ENCODE peak calls at places on chromosomes 3 and 15, in seven cellular contexts. K, F, U, W, N, H and Y are unnamed samples.

GRCh38 chr15:76773234-76773633 is 131.9 kb downstream of the SCAPER start:
- DNase-seq in N (no peak), F (no peak), K (no peak), U (no peak), W (no peak), H (no peak), Y (no peak)

GRCh38 chr3:152298393-152299242 is 29.9 kb downstream of the MBNL1 start:
- DNase-seq in W (peak; percentile 66), N (peak; percentile 99), H (peak; percentile 83), F (peak; percentile 98), U (peak; percentile 75), K (peak; percentile 60), Y (no peak)

GRCh38 chr3:126870608-126871210 is 112.2 kb upstream of the PLXNA1 start:
- DNase-seq in H (no peak), F (peak; percentile 37), U (no peak), K (no peak), W (no peak), N (no peak), Y (no peak)

GRCh38 chr15:33083232-33084006 is 111.1 kb downstream of the FMN1 start:
- DNase-seq in K (no peak), W (no peak), U (no peak), F (no peak), N (peak; percentile 25), H (no peak), Y (no peak)

GRCh38 chr15:48721061-48721810 is 75.7 kb upstream of the FBN1 start:
- DNase-seq in H (no peak), U (no peak), F (peak; percentile 21), N (no peak), K (no peak), W (no peak), Y (no peak)

GRCh38 chr15:97030251-97030650 is 699.8 kb downstream of the NR2F2 start:
- DNase-seq in F (no peak), H (no peak), U (no peak), W (no peak), K (no peak), N (no peak), Y (no peak)

GRCh38 chr3:191963182-191963581 is 502.2 kb downstream of the PYDC2 start:
- DNase-seq in F (no peak), U (no peak), N (peak; percentile 1), H (no peak), W (peak; percentile 59), K (no peak), Y (no peak)

GRCh38 chr3:11373645-11374044 is 101.4 kb downstream of the ATG7 start:
- DNase-seq in N (no peak), H (no peak), K (no peak), F (no peak), W (no peak), U (no peak), Y (no peak)

GRCh38 chr3:179949428-179949827 is 87.3 kb downstream of the PEX5L start:
- DNase-seq in U (no peak), H (no peak), K (peak; percentile 81), N (no peak), F (no peak), W (no peak), Y (no peak)

GRCh38 chr3:48765376-48765775 is 48.4 kb upstream of the IP6K2 start:
- DNase-seq in N (peak; percentile 33), F (peak; percentile 36), U (no peak), K (no peak), W (no peak), H (no peak), Y (no peak)

GRCh38 chr3:44682182-44682896 is 30.1 kb upstream of the ZNF502 start:
- DNase-seq in N (peak; percentile 14), W (no peak), K (no peak), F (peak; percentile 11), H (no peak), U (no peak), Y (no peak)